ENCODE peak calls at places on chromosome 18, in seven cellular contexts. One of them, this sample, is unnamed.

GRCh38 chr18:36295214-36295613 is 2.3 kb upstream of the FHOD3 start:
- DNase-seq in AG09309: no peak
- DNase-seq in GM12865: no peak
- DNase-seq in germinal center: no peak
- DNase-seq in fibroblast of pulmonary artery: no peak
- DNase-seq in CD4-positive, CD25-positive, alpha-beta regulatory T cell: no peak
- DNase-seq in GM23248: no peak
- DNase-seq in this sample: no peak

GRCh38 chr18:28766027-28766426 is 589.1 kb upstream of the CDH2 start:
- DNase-seq in AG09309: peak
- DNase-seq in GM23248: peak
- DNase-seq in fibroblast of pulmonary artery: peak
- DNase-seq in germinal center: no peak
- DNase-seq in GM12865: no peak
- DNase-seq in CD4-positive, CD25-positive, alpha-beta regulatory T cell: no peak
- DNase-seq in this sample: no peak

GRCh38 chr18:48910972-48911545 is 39.7 kb downstream of the SMAD7 start:
- DNase-seq in GM12865: no peak
- DNase-seq in CD4-positive, CD25-positive, alpha-beta regulatory T cell: no peak
- DNase-seq in AG09309: no peak
- DNase-seq in germinal center: no peak
- DNase-seq in fibroblast of pulmonary artery: no peak
- DNase-seq in GM23248: no peak
- DNase-seq in this sample: no peak

GRCh38 chr18:27313678-27314077 is 128.6 kb upstream of the CHST9 start:
- DNase-seq in germinal center: no peak
- DNase-seq in AG09309: no peak
- DNase-seq in fibroblast of pulmonary artery: no peak
- DNase-seq in GM23248: no peak
- DNase-seq in GM12865: no peak
- DNase-seq in CD4-positive, CD25-positive, alpha-beta regulatory T cell: no peak
- DNase-seq in this sample: no peak

GRCh38 chr18:12928149-12928548 is 19.7 kb upstream of the SEH1L start:
- DNase-seq in AG09309: no peak
- DNase-seq in GM12865: no peak
- DNase-seq in GM23248: no peak
- DNase-seq in germinal center: no peak
- DNase-seq in CD4-positive, CD25-positive, alpha-beta regulatory T cell: no peak
- DNase-seq in fibroblast of pulmonary artery: no peak
- DNase-seq in this sample: no peak

GRCh38 chr18:78542204-78542603 is 437.4 kb upstream of the SALL3 start:
- DNase-seq in germinal center: no peak
- DNase-seq in GM23248: no peak
- DNase-seq in GM12865: no peak
- DNase-seq in AG09309: no peak
- DNase-seq in fibroblast of pulmonary artery: no peak
- DNase-seq in CD4-positive, CD25-positive, alpha-beta regulatory T cell: no peak
- DNase-seq in this sample: no peak

GRCh38 chr18:76994086-76994654 is 138.4 kb downstream of the MBP start:
- DNase-seq in CD4-positive, CD25-positive, alpha-beta regulatory T cell: no peak
- DNase-seq in GM12865: no peak
- DNase-seq in fibroblast of pulmonary artery: no peak
- DNase-seq in GM23248: no peak
- DNase-seq in AG09309: no peak
- DNase-seq in germinal center: no peak
- DNase-seq in this sample: no peak

GRCh38 chr18:76588591-76589303 is 93.7 kb upstream of the ZNF516 start:
- DNase-seq in AG09309: no peak
- DNase-seq in fibroblast of pulmonary artery: peak
- DNase-seq in CD4-positive, CD25-positive, alpha-beta regulatory T cell: no peak
- DNase-seq in GM12865: no peak
- DNase-seq in germinal center: no peak
- DNase-seq in GM23248: peak
- DNase-seq in this sample: no peak

GRCh38 chr18:8882632-8883408 is 177.5 kb downstream of the MTCL1 start:
- DNase-seq in GM12865: no peak
- DNase-seq in GM23248: peak
- DNase-seq in fibroblast of pulmonary artery: no peak
- DNase-seq in AG09309: no peak
- DNase-seq in CD4-positive, CD25-positive, alpha-beta regulatory T cell: no peak
- DNase-seq in germinal center: no peak
- DNase-seq in this sample: no peak

GRCh38 chr18:22542400-22542835 is 124.7 kb upstream of the CTAGE1 start:
- DNase-seq in CD4-positive, CD25-positive, alpha-beta regulatory T cell: no peak
- DNase-seq in GM12865: no peak
- DNase-seq in GM23248: peak
- DNase-seq in fibroblast of pulmonary artery: peak
- DNase-seq in AG09309: no peak
- DNase-seq in germinal center: no peak
- DNase-seq in this sample: no peak

GRCh38 chr18:12307251-12307736 is 747 bp upstream of the TUBB6 start:
- DNase-seq in CD4-positive, CD25-positive, alpha-beta regulatory T cell: no peak
- DNase-seq in germinal center: peak
- DNase-seq in fibroblast of pulmonary artery: peak
- DNase-seq in AG09309: peak
- DNase-seq in GM12865: no peak
- DNase-seq in GM23248: peak
- DNase-seq in this sample: no peak

GRCh38 chr18:35076556-35076955 is 35.3 kb downstream of the MAPRE2 start:
- DNase-seq in germinal center: no peak
- DNase-seq in CD4-positive, CD25-positive, alpha-beta regulatory T cell: no peak
- DNase-seq in GM23248: peak
- DNase-seq in AG09309: peak
- DNase-seq in GM12865: no peak
- DNase-seq in fibroblast of pulmonary artery: peak
- DNase-seq in this sample: no peak

GRCh38 chr18:41396861-41397260 is 558.2 kb upstream of the PIK3C3 start:
- DNase-seq in germinal center: no peak
- DNase-seq in AG09309: no peak
- DNase-seq in GM12865: no peak
- DNase-seq in CD4-positive, CD25-positive, alpha-beta regulatory T cell: no peak
- DNase-seq in fibroblast of pulmonary artery: no peak
- DNase-seq in GM23248: no peak
- DNase-seq in this sample: no peak

GRCh38 chr18:34933880-34934689 is 107.1 kb upstream of the MAPRE2 start:
- DNase-seq in CD4-positive, CD25-positive, alpha-beta regulatory T cell: no peak
- DNase-seq in germinal center: no peak
- DNase-seq in GM12865: no peak
- DNase-seq in fibroblast of pulmonary artery: peak
- DNase-seq in AG09309: no peak
- DNase-seq in GM23248: peak
- DNase-seq in this sample: no peak

GRCh38 chr18:61653823-61654551 is 238.8 kb downstream of the RNF152 start:
- DNase-seq in CD4-positive, CD25-positive, alpha-beta regulatory T cell: no peak
- DNase-seq in fibroblast of pulmonary artery: no peak
- DNase-seq in germinal center: no peak
- DNase-seq in AG09309: no peak
- DNase-seq in GM12865: no peak
- DNase-seq in GM23248: no peak
- DNase-seq in this sample: no peak

GRCh38 chr18:48810805-48811204 is 140.0 kb downstream of the SMAD7 start:
- DNase-seq in AG09309: no peak
- DNase-seq in germinal center: no peak
- DNase-seq in GM23248: no peak
- DNase-seq in GM12865: no peak
- DNase-seq in fibroblast of pulmonary artery: no peak
- DNase-seq in CD4-positive, CD25-positive, alpha-beta regulatory T cell: no peak
- DNase-seq in this sample: no peak

GRCh38 chr18:63949068-63949737 is at the start of gene HMSD:
- DNase-seq in AG09309: no peak
- DNase-seq in GM23248: peak
- DNase-seq in CD4-positive, CD25-positive, alpha-beta regulatory T cell: peak
- DNase-seq in fibroblast of pulmonary artery: no peak
- DNase-seq in GM12865: peak
- DNase-seq in germinal center: peak
- DNase-seq in this sample: no peak

GRCh38 chr18:38963943-38964660 is 1398.5 kb upstream of the CELF4 start:
- DNase-seq in AG09309: no peak
- DNase-seq in GM23248: no peak
- DNase-seq in fibroblast of pulmonary artery: no peak
- DNase-seq in GM12865: no peak
- DNase-seq in germinal center: no peak
- DNase-seq in CD4-positive, CD25-positive, alpha-beta regulatory T cell: no peak
- DNase-seq in this sample: no peak

GRCh38 chr18:8139127-8139591 is 470.1 kb upstream of the RAB12 start:
- DNase-seq in CD4-positive, CD25-positive, alpha-beta regulatory T cell: no peak
- DNase-seq in AG09309: no peak
- DNase-seq in germinal center: no peak
- DNase-seq in fibroblast of pulmonary artery: no peak
- DNase-seq in GM12865: no peak
- DNase-seq in GM23248: no peak
- DNase-seq in this sample: no peak

This sample was measured in GOT3.